ENCODE peak calls at places on chromosomes 2 and 18, in six cellular contexts. S, C, D, E, R and P are unnamed samples.

GRCh38 chr18:3217930-3218647 is 1.7 kb downstream of the MYOM1 start:
- DNase-seq in S (no peak), R (no peak), C (no peak), E (no peak), D (no peak), P (no peak)

GRCh38 chr2:55425449-55425848 is 5.8 kb upstream of the CCDC88A start:
- DNase-seq in E (no peak), R (no peak), D (peak), S (no peak), C (peak), P (no peak)

GRCh38 chr2:148063633-148064032 is 42.7 kb downstream of the MBD5 start:
- DNase-seq in C (no peak), E (no peak), D (no peak), S (no peak), R (no peak), P (no peak)

GRCh38 chr18:47931707-47932103 is 1.2 kb upstream of the SMAD2 start:
- DNase-seq in R (no peak), D (peak), S (no peak), E (peak), C (peak), P (peak)

GRCh38 chr18:2442726-2443275 is 128.5 kb downstream of the METTL4 start:
- DNase-seq in C (no peak), S (no peak), R (no peak), E (no peak), D (no peak), P (no peak)

GRCh38 chr18:48405108-48405507 is 4.1 kb downstream of the ZBTB7C start:
- DNase-seq in E (no peak), D (no peak), S (no peak), R (no peak), C (no peak), P (no peak)

GRCh38 chr2:46171996-46172546 is 125.1 kb upstream of the EPAS1 start:
- DNase-seq in D (no peak), E (no peak), C (no peak), R (no peak), S (no peak), P (no peak)

GRCh38 chr2:149906871-149907270 is 319.3 kb upstream of the MMADHC start:
- DNase-seq in D (no peak), C (no peak), S (no peak), E (no peak), R (no peak), P (no peak)

GRCh38 chr2:102660070-102660469 is 40.7 kb downstream of the SLC9A2 start:
- DNase-seq in C (no peak), R (no peak), D (no peak), E (no peak), S (no peak), P (no peak)

GRCh38 chr18:34767601-34768027 is 57.5 kb downstream of the DTNA start:
- DNase-seq in S (no peak), C (peak), D (peak), E (no peak), R (no peak), P (no peak)

GRCh38 chr18:23231340-23232021 is 96.2 kb downstream of the CABLES1 start:
- DNase-seq in C (no peak), R (peak), D (peak), E (no peak), S (no peak), P (no peak)

GRCh38 chr2:112582314-112582746 is 2.1 kb upstream of the CHCHD5 start:
- DNase-seq in R (no peak), C (peak), S (no peak), D (peak), E (no peak), P (peak)

GRCh38 chr2:241033994-241034393 is 35.6 kb downstream of the SNED1 start:
- DNase-seq in C (no peak), S (no peak), R (no peak), E (no peak), D (no peak), P (no peak)

GRCh38 chr2:3598197-3598910 is 3.4 kb downstream of the COLEC11 start:
- DNase-seq in C (no peak), S (no peak), R (no peak), E (no peak), D (no peak), P (peak)

GRCh38 chr18:71598374-71598773 is 945.8 kb downstream of the CBLN2 start:
- DNase-seq in S (no peak), C (no peak), D (no peak), E (no peak), R (no peak), P (no peak)

GRCh38 chr2:58137856-58138255 is 91.2 kb downstream of the VRK2 start:
- DNase-seq in E (no peak), R (no peak), C (no peak), D (no peak), S (no peak), P (no peak)

GRCh38 chr18:55228191-55228590 is 268.9 kb upstream of the CCDC68 start:
- DNase-seq in C (no peak), R (no peak), S (no peak), D (peak), E (no peak), P (no peak)

GRCh38 chr2:121351521-121352318 is 66.7 kb upstream of the TFCP2L1 start:
- DNase-seq in E (no peak), C (no peak), S (no peak), D (no peak), R (no peak), P (no peak)

GRCh38 chr2:3461781-3462492 is 57.4 kb downstream of the ADI1 start:
- DNase-seq in D (peak), C (peak), E (peak), S (peak), R (peak), P (no peak)

GRCh38 chr2:79511320-79511951 is 1.4 kb upstream of the CTNNA2 start:
- DNase-seq in R (peak), C (no peak), D (peak), E (peak), S (peak), P (no peak)

GRCh38 chr2:95010697-95011096 is 14.8 kb upstream of the MAL start:
- DNase-seq in C (no peak), S (no peak), D (no peak), E (no peak), R (no peak), P (no peak)

GRCh38 chr2:128489580-128490273 is 171.1 kb upstream of the HS6ST1 start:
- DNase-seq in S (no peak), E (no peak), R (no peak), D (no peak), C (no peak), P (no peak)

GRCh38 chr18:55244520-55244919 is 285.3 kb upstream of the CCDC68 start:
- DNase-seq in C (no peak), R (no peak), E (no peak), D (peak), S (no peak), P (no peak)

GRCh38 chr18:42614619-42615293 is 500.7 kb downstream of the RIT2 start:
- DNase-seq in D (peak), E (no peak), S (no peak), C (no peak), R (no peak), P (peak)

GRCh38 chr2:121777699-121778058 is 22.2 kb downstream of the TSN start:
- DNase-seq in C (no peak), S (no peak), R (no peak), E (no peak), D (peak), P (no peak)

GRCh38 chr2:236541008-236541562 is 28.5 kb upstream of the ACKR3 start:
- DNase-seq in S (no peak), D (no peak), E (no peak), C (no peak), R (no peak), P (no peak)

GRCh38 chr2:118207889-118208288 is 119.6 kb downstream of the INSIG2 start:
- DNase-seq in C (no peak), R (no peak), E (no peak), S (no peak), D (no peak), P (no peak)

GRCh38 chr2:66426250-66427064 is 8.5 kb upstream of the MEIS1 start:
- DNase-seq in E (peak), R (no peak), C (no peak), D (no peak), S (peak), P (no peak)

GRCh38 chr18:3283253-3283863 is 21.4 kb downstream of the MYL12B start:
- DNase-seq in C (no peak), R (no peak), D (no peak), E (no peak), S (no peak), P (no peak)

GRCh38 chr2:210620456-210620855 is 64.1 kb downstream of the CPS1 start:
- DNase-seq in E (no peak), R (no peak), D (no peak), S (no peak), C (no peak), P (no peak)

GRCh38 chr2:177245010-177245422 is 19.5 kb downstream of the NFE2L2 start:
- DNase-seq in C (peak), S (no peak), D (peak), R (no peak), E (no peak), P (no peak)

GRCh38 chr2:133658020-133658903 is 90.0 kb upstream of the NCKAP5 start:
- DNase-seq in D (no peak), C (no peak), E (peak), S (no peak), R (no peak), P (no peak)

GRCh38 chr2:178825183-178825582 is 18.0 kb upstream of the TTN start:
- DNase-seq in C (no peak), R (no peak), E (no peak), D (no peak), S (no peak), P (no peak)

GRCh38 chr2:155310589-155310988 is 612.1 kb downstream of the KCNJ3 start:
- DNase-seq in R (no peak), S (no peak), E (no peak), C (peak), D (peak), P (no peak)

GRCh38 chr2:128807317-128807716 is 488.6 kb upstream of the HS6ST1 start:
- DNase-seq in S (no peak), D (no peak), C (no peak), E (no peak), R (no peak), P (no peak)

GRCh38 chr2:136407113-136407951 is 289.4 kb upstream of the CXCR4 start:
- DNase-seq in D (no peak), E (no peak), R (no peak), C (no peak), S (no peak), P (no peak)